ENCODE peak calls at places on chromosome 7, in six cellular contexts. Y, J, D, T, Q and S are unnamed samples. For H3K27me3, the result is how much of the 10 kb centered on the place peaks cover.

GRCh38 chr7:44212018-44212417 is 11.2 kb downstream of the YKT6 start:
- DNase-seq in T (peak), D (no peak), Y (peak), Q (peak), J (no peak), S (no peak)

GRCh38 chr7:117592011-117592635 is 112.3 kb downstream of the CFTR start:
- DNase-seq in D (no peak), J (no peak), T (no peak), Q (no peak), Y (no peak), S (no peak)

GRCh38 chr7:43619213-43620012 is 36.5 kb downstream of the STK17A start:
- DNase-seq in J (no peak), Y (no peak), Q (no peak), T (no peak), D (no peak), S (no peak)

GRCh38 chr7:37694208-37695080 is 10.9 kb downstream of the GPR141 start:
- DNase-seq in T (no peak), J (no peak), Q (peak), D (no peak), Y (peak), S (no peak)

GRCh38 chr7:38820571-38820970 is 88.4 kb downstream of the VPS41 start:
- DNase-seq in J (no peak), Y (no peak), T (no peak), D (no peak), Q (no peak), S (no peak)

GRCh38 chr7:131745645-131746248 is 189.3 kb upstream of the PODXL start:
- DNase-seq in D (no peak), T (no peak), Q (no peak), J (peak), Y (no peak), S (peak)

GRCh38 chr7:118013252-118014010 is 140.2 kb upstream of the CTTNBP2 start:
- DNase-seq in J (no peak), Q (no peak), D (no peak), Y (no peak), T (no peak), S (no peak)

GRCh38 chr7:94062372-94062771 is 58.2 kb upstream of the BET1 start:
- DNase-seq in D (no peak), T (no peak), Q (no peak), Y (no peak), J (no peak), S (no peak)

GRCh38 chr7:107661081-107661864 is 645 bp downstream of the SLC26A4 start:
- DNase-seq in J (peak), T (peak), Y (peak), D (peak), Q (peak), S (peak)

GRCh38 chr7:374706-375490 is 84.9 kb downstream of the FOXL3 start:
- DNase-seq in Q (peak), D (no peak), Y (peak), T (peak), J (no peak), S (no peak)

GRCh38 chr7:130369110-130369711 is 11.1 kb upstream of the CPA1 start:
- DNase-seq in D (no peak), Q (no peak), J (no peak), Y (no peak), T (no peak), S (peak)

GRCh38 chr7:141228482-141228881 is 154.6 kb downstream of the TMEM178B start:
- DNase-seq in Q (no peak), T (no peak), J (no peak), Y (no peak), D (no peak), S (no peak)

GRCh38 chr7:130441408-130441854 is 615 bp upstream of the CEP41 start:
- DNase-seq in T (no peak), D (peak), J (peak), Q (no peak), Y (no peak), S (peak)

GRCh38 chr7:99860281-99861127 is 16.3 kb downstream of the OR2AE1 start:
- DNase-seq in T (peak), J (peak), Q (peak), D (peak), Y (no peak), S (peak)

GRCh38 chr7:23450518-23450917 is 19.8 kb downstream of the IGF2BP3 start:
- DNase-seq in D (no peak), T (no peak), Y (no peak), J (no peak), Q (no peak), S (no peak)

GRCh38 chr7:142194201-142194600 is 63.7 kb downstream of the PRSS58 start:
- DNase-seq in Q (no peak), D (no peak), J (no peak), Y (no peak), T (no peak), S (no peak)

GRCh38 chr7:69906309-69906995 is 308.2 kb downstream of the AUTS2 start:
- DNase-seq in T (no peak), D (no peak), Q (no peak), J (no peak), Y (no peak), S (peak)

GRCh38 chr7:77433901-77434300 is 17.8 kb upstream of the GSAP start:
- DNase-seq in J (no peak), Q (no peak), T (no peak), D (no peak), Y (no peak), S (no peak)

GRCh38 chr7:145582742-145583303 is 533.8 kb upstream of the CNTNAP2 start:
- DNase-seq in T (no peak), Y (no peak), Q (no peak), D (no peak), J (no peak), S (no peak)

GRCh38 chr7:139294951-139295555 is 46.1 kb upstream of the FMC1 start:
- DNase-seq in Q (no peak), T (no peak), Y (no peak), D (no peak), J (no peak), S (no peak)

GRCh38 chr7:81161459-81162075 is 242.7 kb upstream of the SEMA3C start:
- DNase-seq in Y (no peak), T (peak), J (peak), Q (no peak), D (no peak), S (no peak)

GRCh38 chr7:21967500-21968099 is 21.9 kb upstream of the CDCA7L start:
- DNase-seq in Q (no peak), D (no peak), T (no peak), J (no peak), Y (no peak), S (no peak)

GRCh38 chr7:159013181-159013690 is 131.4 kb downstream of the VIPR2 start:
- DNase-seq in D (no peak), T (no peak), Y (peak), Q (no peak), J (no peak), S (no peak)

GRCh38 chr7:6578114-6579084 is 1.1 kb downstream of the ZDHHC4 start:
- DNase-seq in Y (no peak), J (no peak), D (no peak), Q (no peak), T (no peak), S (no peak)

GRCh38 chr7:79927116-79927515 is 207.5 kb upstream of the GNAI1 start:
- DNase-seq in D (no peak), Q (no peak), J (no peak), Y (no peak), T (no peak), S (peak)

GRCh38 chr7:96303105-96303685 is 18.7 kb downstream of the SLC25A13 start:
- DNase-seq in T (no peak), D (peak), Q (no peak), J (peak), Y (no peak), S (peak)

GRCh38 chr7:156493942-156494341 is 146.6 kb upstream of the RNF32 start:
- DNase-seq in Q (no peak), J (no peak), Y (no peak), T (no peak), D (no peak), S (no peak)

GRCh38 chr7:32941181-32941995 is 15.9 kb upstream of the FKBP9 start:
- DNase-seq in D (no peak), T (no peak), Y (no peak), Q (no peak), J (peak), S (no peak)

GRCh38 chr7:91869661-91870060 is 10.8 kb downstream of the MTERF1 start:
- DNase-seq in J (no peak), T (no peak), D (no peak), Y (no peak), Q (no peak), S (no peak)

GRCh38 chr7:105257338-105257737 is 131.4 kb downstream of the SRPK2 start:
- DNase-seq in Y (no peak), T (no peak), D (no peak), Q (no peak), J (no peak), S (no peak)

GRCh38 chr7:27929127-27929526 is 189.2 kb downstream of the TAX1BP1 start:
- DNase-seq in Y (no peak), D (no peak), J (no peak), T (no peak), Q (no peak), S (no peak)

GRCh38 chr7:27928001-27928400 is 188.0 kb downstream of the TAX1BP1 start:
- DNase-seq in T (no peak), Y (no peak), J (no peak), D (no peak), Q (no peak), S (no peak)

GRCh38 chr7:27930910-27931476 is 191.0 kb downstream of the TAX1BP1 start:
- DNase-seq in D (no peak), Y (no peak), J (no peak), Q (no peak), T (no peak), S (peak)

GRCh38 chr7:27936244-27937102 is 196.5 kb downstream of the TAX1BP1 start:
- DNase-seq in Y (no peak), J (no peak), D (peak), Q (no peak), T (no peak), S (no peak)

GRCh38 chr7:27933691-27934565 is 194.0 kb downstream of the TAX1BP1 start:
- DNase-seq in T (no peak), J (no peak), Y (no peak), D (no peak), Q (no peak), S (no peak)
- TF ChIP-seq CTCF in T (no peak), J (peak), Y (peak), D (peak), Q (no peak), S (peak)

GRCh38 chr7:5394264-5395105 is 29.1 kb downstream of the TNRC18 start:
- DNase-seq in Y (no peak), T (no peak), D (no peak), Q (no peak), J (no peak), S (no peak)
- H3K27ac ChIP-seq in Y (peak), T (no peak), D (no peak), Q (no peak), J (no peak), S (peak)

DNA sequence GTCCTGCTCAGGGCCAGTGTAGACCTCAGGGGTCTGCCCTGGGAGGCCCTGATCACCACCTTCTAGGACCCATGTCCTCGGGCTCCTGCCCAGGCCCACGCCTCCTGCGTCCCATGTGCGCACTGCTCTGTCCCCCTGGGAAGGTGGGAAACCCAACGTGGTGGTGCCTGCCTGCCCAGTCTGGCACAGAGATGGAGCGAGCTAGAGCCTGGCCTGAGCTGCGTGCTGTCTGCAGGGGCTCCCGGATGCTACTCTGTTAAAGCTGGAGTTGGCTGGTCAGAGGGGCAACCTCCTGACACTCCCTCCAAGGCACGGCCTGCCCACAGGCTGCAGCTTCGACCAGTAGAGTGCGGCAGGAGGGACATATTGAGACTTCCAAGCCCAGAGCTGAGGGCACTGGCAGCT is 171.7 kb downstream of the DNAJB6 start:
- DNase-seq in J (no peak), D (no peak), Q (no peak), T (no peak), Y (peak), S (no peak)
- H3K27me3 ChIP-seq in J (under half), D (under half), Q (under half), T (under half), Y (under half), S (under half)

GRCh38 chr7:148286150-148286549 is 304.4 kb upstream of the C7orf33 start:
- DNase-seq in Q (no peak), D (no peak), Y (no peak), T (no peak), J (peak), S (peak)
- TF ChIP-seq CTCF in Q (peak), D (no peak), Y (peak), T (no peak), J (peak), S (peak)